ENCODE peak calls at places on chromosomes 2 and 18, in four cellular contexts. K, Q, S and V are unnamed samples.
A peak's percentile ranks its signal among the peaks of the same experiment; 100 is the strongest.

GRCh38 chr2:71154798-71155197 is 24.4 kb downstream of the MPHOSPH10 start:
- DNase-seq in K (no peak), S (no peak), Q (peak; percentile 13), V (peak; percentile 48)

GRCh38 chr2:48601349-48601748 is 16.3 kb upstream of the GTF2A1L start:
- DNase-seq in K (no peak), S (peak; percentile 28), Q (peak; percentile 15), V (no peak)

GRCh38 chr2:3605013-3605961 is 10.4 kb downstream of the COLEC11 start:
- DNase-seq in Q (no peak), S (no peak), K (no peak), V (peak; percentile 28)

GRCh38 chr2:30208453-30208852 is 22.9 kb upstream of the LBH start:
- DNase-seq in S (peak; percentile 59), Q (peak; percentile 56), K (no peak), V (peak; percentile 56)

GRCh38 chr2:209463835-209464234 is 40.0 kb downstream of the MAP2 start:
- DNase-seq in S (no peak), K (no peak), Q (no peak), V (no peak)

GRCh38 chr2:227472265-227473018 is 486 bp downstream of the AGFG1 start:
- DNase-seq in Q (peak; percentile 22), S (peak; percentile 59), K (no peak), V (no peak)

GRCh38 chr18:52339891-52340371 is at the start of gene DCC:
- DNase-seq in S (peak; percentile 67), K (peak; percentile 6), Q (no peak), V (no peak)

GRCh38 chr2:234419726-234420125 is 77.2 kb downstream of the ARL4C start:
- DNase-seq in S (no peak), Q (no peak), K (no peak), V (no peak)

GRCh38 chr18:13378150-13378549 is 159.6 kb downstream of the LDLRAD4 start:
- DNase-seq in Q (no peak), K (no peak), S (no peak), V (no peak)

GRCh38 chr18:49858309-49859005 is 45.1 kb upstream of the ACAA2 start:
- DNase-seq in K (peak; percentile 59), S (peak; percentile 84), Q (peak; percentile 69), V (peak; percentile 55)

GRCh38 chr2:202034249-202035088 is 814 bp downstream of the FZD7 start:
- DNase-seq in Q (peak; percentile 53), K (peak; percentile 22), S (peak; percentile 35), V (peak; percentile 38)

GRCh38 chr2:26016012-26016742 is 17.7 kb upstream of the RAB10 start:
- DNase-seq in S (no peak), K (no peak), Q (no peak), V (no peak)

GRCh38 chr2:8599421-8600242 is 82.2 kb upstream of the ID2 start:
- DNase-seq in S (no peak), K (no peak), Q (no peak), V (no peak)

GRCh38 chr18:28039078-28039477 is 137.9 kb downstream of the CDH2 start:
- DNase-seq in K (no peak), S (no peak), Q (peak; percentile 32), V (peak; percentile 81)

GRCh38 chr2:13230221-13230620 is 513.5 kb downstream of the TRIB2 start:
- DNase-seq in Q (peak; percentile 2), S (no peak), K (peak; percentile 50), V (peak; percentile 3)